ENCODE peak calls at places on chromosomes 1 and 21, in ten cellular contexts. H is WERI-Rb-1; E is GM23338; M is CD8-positive, alpha-beta memory T cell; N is Karpas-422; B is dorsolateral prefrontal cortex; J is left ventricle myocardium inferior; P is DND-41; T is Panc1; U is HAP-1. I is an unnamed sample. For H3K27me3, the result is how much of the 10 kb centered on the place peaks cover.

GRCh38 chr1:201918343-201918742 is 28.0 kb downstream of the LMOD1 start:
- DNase-seq in J (no peak), E (no peak), U (no peak), N (no peak), M (no peak), B (no peak), P (no peak), T (no peak), H (peak), I (no peak)

GRCh38 chr21:20996421-20997307 is 1.5 kb upstream of the NCAM2 start:
- DNase-seq in P (no peak), T (no peak), B (no peak), H (no peak), E (peak), U (no peak), M (no peak), N (no peak), J (no peak), I (no peak)

GRCh38 chr1:22414244-22414751 is 37.4 kb upstream of the ZBTB40 start:
- DNase-seq in H (no peak), N (no peak), B (no peak), P (no peak), J (no peak), T (no peak), M (no peak), U (no peak), E (no peak), I (no peak)

GRCh38 chr1:201791775-201792166 is 37.2 kb upstream of the IPO9 start:
- DNase-seq in H (no peak), N (no peak), P (no peak), M (no peak), E (no peak), T (no peak), U (no peak), J (peak), B (no peak), I (no peak)

GRCh38 chr21:29238052-29238966 is 60.4 kb upstream of the BACH1 start:
- DNase-seq in N (no peak), M (no peak), B (no peak), T (no peak), P (no peak), J (no peak), E (no peak), U (no peak), H (no peak), I (no peak)

GRCh38 chr1:19824541-19824940 is 9.5 kb upstream of the RNF186 start:
- DNase-seq in M (no peak), H (no peak), J (no peak), T (no peak), E (no peak), N (no peak), U (no peak), P (no peak), B (no peak), I (no peak)

GRCh38 chr1:92961896-92962752 is 862 bp upstream of the DIPK1A start:
- DNase-seq in P (peak), U (peak), M (peak), J (peak), N (peak), H (no peak), E (peak), T (no peak), B (no peak), I (peak)

GRCh38 chr1:27824411-27824810 is 6.2 kb upstream of the PPP1R8 start:
- DNase-seq in B (no peak), N (no peak), J (no peak), H (no peak), T (no peak), P (no peak), U (no peak), E (no peak), M (no peak), I (no peak)

GRCh38 chr1:6864166-6864565 is 78.9 kb downstream of the CAMTA1 start:
- DNase-seq in P (no peak), B (no peak), M (no peak), N (no peak), E (no peak), T (no peak), J (no peak), U (no peak), H (no peak), I (no peak)

GRCh38 chr21:29002442-29003144 is 9.9 kb upstream of the LTN1 start:
- DNase-seq in M (peak), N (peak), E (peak), H (peak), J (peak), T (peak), B (peak), U (peak), P (peak), I (peak)

GRCh38 chr1:204041232-204041767 is 31.6 kb upstream of the SOX13 start:
- DNase-seq in H (peak), M (no peak), T (no peak), U (no peak), B (no peak), E (no peak), J (peak), N (no peak), P (no peak), I (no peak)

GRCh38 chr21:43312751-43313169 is 114.2 kb downstream of the SIK1 start:
- DNase-seq in P (no peak), N (no peak), E (peak), J (no peak), B (no peak), T (no peak), U (no peak), M (no peak), H (no peak), I (no peak)

GRCh38 chr1:52098139-52098871 is 42.2 kb downstream of the BTF3L4 start:
- DNase-seq in H (no peak), B (no peak), U (peak), T (no peak), P (no peak), E (peak), M (no peak), J (no peak), N (no peak), I (no peak)

GRCh38 chr21:41374177-41374712 is 12.4 kb downstream of the MX2 start:
- DNase-seq in H (no peak), T (no peak), M (no peak), E (no peak), N (no peak), U (no peak), P (no peak), B (no peak), J (no peak), I (no peak)

GRCh38 chr1:107935396-107936064 is 29.4 kb downstream of the VAV3 start:
- DNase-seq in P (no peak), E (no peak), J (no peak), T (no peak), B (no peak), N (peak), H (no peak), U (no peak), M (no peak), I (no peak)

GRCh38 chr1:244137725-244138124 is 86.6 kb downstream of the ZBTB18 start:
- DNase-seq in T (no peak), P (no peak), U (no peak), H (no peak), J (no peak), N (no peak), E (no peak), M (no peak), B (no peak), I (no peak)

GRCh38 chr1:96236156-96236739 is 485.3 kb upstream of the PTBP2 start:
- DNase-seq in T (peak), E (peak), H (peak), N (peak), P (peak), J (no peak), U (peak), M (no peak), B (no peak), I (peak)

GRCh38 chr21:45939521-45940045 is 42.0 kb upstream of the COL6A1 start:
- DNase-seq in M (no peak), J (no peak), P (no peak), E (no peak), N (no peak), H (no peak), T (no peak), U (no peak), B (no peak), I (no peak)

GRCh38 chr1:71843023-71843422 is 439.3 kb downstream of the NEGR1 start:
- DNase-seq in M (no peak), J (no peak), E (no peak), P (no peak), B (no peak), T (no peak), U (no peak), H (no peak), N (no peak), I (no peak)

GRCh38 chr1:206041640-206042039 is 11.3 kb upstream of the RHEX start:
- DNase-seq in U (no peak), N (no peak), H (peak), J (no peak), T (no peak), M (no peak), E (peak), P (no peak), B (no peak), I (no peak)

GRCh38 chr1:44660176-44660575 is 14.1 kb downstream of the TMEM53 start:
- DNase-seq in E (no peak), B (peak), P (no peak), T (no peak), U (no peak), N (no peak), J (peak), M (no peak), H (no peak), I (no peak)

GRCh38 chr1:242523282-242523967 is 1.1 kb downstream of the PLD5 start:
- DNase-seq in B (no peak), J (no peak), E (peak), T (no peak), N (no peak), M (no peak), H (no peak), U (no peak), P (no peak), I (no peak)

GRCh38 chr1:16352842-16353535 is 709 bp upstream of the FBXO42 start:
- DNase-seq in M (no peak), E (peak), T (no peak), U (no peak), J (no peak), N (no peak), H (peak), B (no peak), P (no peak), I (no peak)

GRCh38 chr1:154791292-154792278 is 78.5 kb downstream of the KCNN3 start:
- DNase-seq in J (no peak), M (peak), U (no peak), E (no peak), T (no peak), B (no peak), H (peak), N (peak), P (peak), I (no peak)

GRCh38 chr1:154796303-154796892 is 73.7 kb downstream of the KCNN3 start:
- DNase-seq in U (no peak), J (no peak), N (no peak), E (no peak), M (no peak), P (no peak), T (no peak), H (no peak), B (no peak), I (no peak)

GRCh38 chr1:154794608-154795007 is 75.5 kb downstream of the KCNN3 start:
- DNase-seq in E (peak), H (no peak), T (no peak), M (no peak), N (no peak), B (no peak), U (no peak), J (no peak), P (no peak), I (no peak)

GRCh38 chr1:154793674-154794073 is 76.4 kb downstream of the KCNN3 start:
- DNase-seq in B (no peak), P (no peak), M (no peak), H (no peak), T (no peak), E (no peak), U (no peak), N (no peak), J (no peak), I (no peak)

DNA sequence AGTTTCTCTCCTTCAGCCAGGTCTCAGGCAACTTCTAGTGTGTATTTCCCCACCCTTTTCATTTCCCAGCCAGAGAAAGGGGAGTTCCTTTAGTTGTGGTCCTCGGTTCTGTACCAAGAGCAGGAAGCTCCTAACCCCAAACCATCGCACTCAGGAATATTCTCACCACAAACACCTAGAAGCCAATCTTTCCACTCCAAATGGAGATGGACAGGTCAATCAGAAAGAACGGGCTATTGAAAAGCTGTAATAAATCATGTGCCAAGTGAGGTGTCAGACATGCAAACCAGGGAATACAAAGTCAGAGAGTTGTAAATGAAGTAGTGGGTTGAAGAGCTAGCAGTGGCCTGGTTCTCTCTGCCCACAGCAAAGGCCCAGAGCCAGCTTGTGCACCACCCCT is 77.2 kb downstream of the KCNN3 start:
- DNase-seq in E (no peak), P (no peak), J (no peak), H (no peak), N (peak), U (no peak), B (no peak), M (no peak), T (no peak), I (no peak)
- H3K27me3 ChIP-seq in E (under half), P (under half), J (under half), H (under half), N (under half), U (under half), B (under half), M (under half), T (under half), I (under half)

GRCh38 chr1:157542676-157543075 is 9.6 kb downstream of the FCRL5 start:
- DNase-seq in T (no peak), P (no peak), N (no peak), U (no peak), J (peak), B (peak), E (no peak), M (no peak), H (no peak), I (no peak)

GRCh38 chr1:157539568-157539967 is 12.7 kb downstream of the FCRL5 start:
- DNase-seq in H (no peak), P (no peak), B (no peak), N (no peak), U (no peak), J (no peak), T (no peak), E (no peak), M (no peak), I (no peak)

GRCh38 chr1:157540852-157541251 is 11.5 kb downstream of the FCRL5 start:
- DNase-seq in M (no peak), E (no peak), U (no peak), T (no peak), J (no peak), N (no peak), H (no peak), P (no peak), B (no peak), I (no peak)

DNA sequence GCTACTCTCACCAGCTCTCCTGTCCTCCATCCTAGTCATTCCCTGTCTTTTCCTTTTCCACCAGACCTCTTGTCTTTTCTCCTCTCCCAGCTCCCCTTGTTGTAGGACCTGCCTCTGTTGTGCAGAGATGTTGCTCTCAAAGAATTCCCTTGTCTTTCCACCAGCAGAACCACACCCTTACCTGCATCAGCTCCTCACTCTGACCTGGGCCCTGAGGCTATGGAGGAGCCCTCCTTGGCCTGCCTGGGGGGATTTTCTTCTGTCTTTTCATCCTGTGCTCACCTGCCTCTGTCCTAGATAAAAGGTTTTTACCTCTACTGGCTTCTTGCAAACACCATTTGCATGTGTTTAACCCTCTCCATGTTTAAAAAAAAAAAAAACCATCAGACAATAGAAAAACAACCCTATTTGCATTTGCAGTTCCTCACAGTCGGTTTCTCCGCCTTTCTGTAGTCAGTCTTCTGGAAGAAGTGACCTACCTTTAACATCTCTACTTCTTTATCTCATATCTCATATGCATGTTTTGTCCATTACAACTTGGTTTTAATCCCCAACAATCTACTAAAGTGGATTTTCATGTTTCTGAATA is 12.1 kb downstream of the FCRL5 start:
- DNase-seq in M (no peak), H (no peak), P (no peak), U (no peak), J (no peak), T (no peak), N (no peak), E (peak), B (no peak), I (no peak)
- H3K27me3 ChIP-seq in M (under half), H (under half), P (under half), U (under half), J (under half), T (under half), N (under half), E (under half), B (under half), I (under half)

DNA sequence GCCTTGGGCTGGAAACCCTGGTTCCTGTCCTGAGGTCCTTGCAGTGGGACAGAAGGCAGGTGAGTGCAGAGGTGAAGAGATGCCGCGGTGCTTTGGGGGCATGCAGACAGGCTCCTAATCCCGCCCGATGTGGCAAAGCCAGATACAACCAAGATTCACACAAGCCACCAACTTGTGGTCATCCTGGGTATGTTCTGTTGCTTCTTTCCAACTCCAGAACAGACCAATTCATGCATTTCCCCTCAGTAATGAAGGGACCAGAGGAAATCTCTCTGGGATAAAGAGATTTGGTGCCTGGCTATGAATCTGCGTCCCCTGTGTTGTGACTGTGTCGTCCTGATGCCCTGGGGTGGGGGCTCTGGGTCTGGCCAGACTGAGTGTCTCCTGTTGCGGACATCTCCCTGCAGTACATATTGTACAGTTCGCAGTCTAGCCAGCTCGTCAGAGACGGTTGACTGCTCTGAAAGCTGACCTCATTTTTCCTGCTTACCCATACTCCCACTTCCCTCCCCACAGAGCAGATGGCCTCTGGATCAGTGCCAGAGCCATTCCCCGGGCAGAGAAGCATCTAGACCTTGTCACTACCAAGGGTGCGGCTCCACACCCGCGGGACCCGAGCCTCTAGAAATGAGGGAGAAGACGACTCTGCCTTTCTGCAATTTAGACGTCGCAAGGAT is 216.3 kb downstream of the KIF26B start:
- DNase-seq in B (no peak), T (no peak), U (no peak), M (no peak), H (peak), N (no peak), E (no peak), P (no peak), J (peak), I (no peak)
- H3K27me3 ChIP-seq in B (under half), T (under half), U (under half), M (under half), H (under half), N (under half), E (under half), P (under half), J (under half), I (under half)

GRCh38 chr1:2916706-2917105 is 104.6 kb upstream of the ACTRT2 start:
- DNase-seq in P (no peak), M (no peak), E (no peak), J (no peak), T (no peak), H (no peak), U (no peak), N (no peak), B (no peak), I (no peak)

GRCh38 chr1:2918441-2918840 is 102.8 kb upstream of the ACTRT2 start:
- DNase-seq in P (no peak), N (no peak), B (no peak), E (no peak), J (no peak), H (no peak), M (no peak), T (no peak), U (no peak), I (no peak)

GRCh38 chr1:2916153-2916552 is 105.1 kb upstream of the ACTRT2 start:
- DNase-seq in T (no peak), J (no peak), B (no peak), M (no peak), U (no peak), N (no peak), P (no peak), H (no peak), E (no peak), I (no peak)

GRCh38 chr1:2919826-2920225 is 101.4 kb upstream of the ACTRT2 start:
- DNase-seq in J (no peak), B (no peak), T (no peak), P (no peak), N (no peak), E (no peak), H (no peak), M (no peak), U (no peak), I (no peak)

GRCh38 chr1:2917284-2917683 is 104.0 kb upstream of the ACTRT2 start:
- DNase-seq in E (no peak), H (no peak), U (no peak), B (no peak), T (no peak), J (no peak), N (no peak), M (no peak), P (no peak), I (no peak)
- H3K27me3 ChIP-seq in E (under half), H (under half), U (under half), B (under half), T (under half), J (under half), N (under half), M (under half), P (under half), I (under half)

GRCh38 chr1:152001631-152002584 is 8.2 kb upstream of the S100A10 start:
- DNase-seq in B (peak), N (peak), M (peak), T (no peak), E (peak), U (peak), P (peak), J (peak), H (peak), I (peak)

GRCh38 chr1:152002960-152003359 is 9.3 kb upstream of the S100A10 start:
- DNase-seq in E (no peak), J (no peak), P (peak), B (no peak), M (no peak), T (no peak), U (no peak), N (no peak), H (no peak), I (no peak)

GRCh38 chr1:152000989-152001630 is 7.5 kb upstream of the S100A10 start:
- DNase-seq in U (no peak), J (no peak), T (no peak), N (no peak), H (no peak), E (no peak), M (no peak), B (no peak), P (no peak), I (no peak)

GRCh38 chr1:152005360-152005912 is 11.8 kb upstream of the S100A10 start:
- DNase-seq in U (no peak), B (no peak), T (no peak), H (no peak), N (no peak), E (no peak), M (no peak), J (no peak), P (no peak), I (no peak)

DNA sequence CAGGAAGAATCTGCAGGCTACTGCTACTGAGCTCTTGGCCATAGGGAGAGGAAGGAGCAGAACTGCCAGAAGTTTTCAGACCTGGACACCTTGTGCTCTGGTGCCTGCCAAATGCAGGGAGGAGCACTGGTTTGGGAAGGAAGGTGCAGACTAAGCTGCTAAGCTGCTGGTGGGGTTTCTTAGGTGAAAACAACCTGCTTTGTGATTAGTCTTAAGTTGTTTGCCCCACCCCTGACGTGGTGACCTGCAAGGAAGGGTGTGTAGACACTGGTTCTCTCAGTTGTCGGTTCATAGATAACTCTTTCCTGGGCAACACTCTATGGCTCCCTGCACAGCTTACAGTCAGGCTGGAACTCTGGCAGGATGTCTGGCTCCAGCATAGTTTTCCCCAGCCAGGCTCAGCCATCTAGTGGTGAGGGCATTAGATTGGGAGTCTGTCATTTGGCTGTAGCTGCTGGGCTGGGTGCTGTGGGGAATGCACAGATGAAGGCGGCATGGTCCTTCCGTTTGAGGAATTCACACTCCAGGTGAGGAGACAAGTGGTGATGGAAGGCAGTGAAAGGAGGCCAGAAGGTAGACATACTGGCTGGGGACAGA is 10.3 kb upstream of the S100A10 start:
- DNase-seq in B (no peak), M (no peak), H (no peak), U (no peak), N (no peak), T (no peak), J (no peak), P (no peak), E (peak), I (no peak)
- H3K27me3 ChIP-seq in B (under half), M (under half), H (half or more), U (half or more), N (under half), T (under half), J (under half), P (half or more), E (under half), I (under half)

I was measured in keratinocyte.